ENCODE peak calls at places on chromosomes 11 and 22, in eight cellular contexts. One of them, this sample, is unnamed.
A peak's percentile ranks its signal among the peaks of the same experiment; 100 is the strongest.

GRCh38 chr11:88051386-88051785 is 123.9 kb downstream of the RAB38 start:
- DNase-seq in cardiac fibroblast: peak; percentile 58
- DNase-seq in neural crest cell: no peak
- DNase-seq in left cardiac atrium: no peak
- DNase-seq in stromal cell of bone marrow: no peak
- DNase-seq in activated naive CD4-positive, alpha-beta T cell treated with anti-CD3 and anti-CD28 coated beads for 36 hours: no peak
- DNase-seq in activated naive CD8-positive, alpha-beta T cell treated with anti-CD3 and anti-CD28 coated beads, Interleukin-2, amount 50 U/mL, for 24 hours: no peak
- DNase-seq in NCI-H187: no peak
- DNase-seq in this sample: no peak

GRCh38 chr22:49267996-49268395 is 559.7 kb downstream of the BRD1 start:
- DNase-seq in cardiac fibroblast: no peak
- DNase-seq in neural crest cell: no peak
- DNase-seq in left cardiac atrium: no peak
- DNase-seq in stromal cell of bone marrow: no peak
- DNase-seq in activated naive CD4-positive, alpha-beta T cell treated with anti-CD3 and anti-CD28 coated beads for 36 hours: no peak
- DNase-seq in activated naive CD8-positive, alpha-beta T cell treated with anti-CD3 and anti-CD28 coated beads, Interleukin-2, amount 50 U/mL, for 24 hours: no peak
- DNase-seq in NCI-H187: no peak
- DNase-seq in this sample: no peak

GRCh38 chr11:66068923-66069714 is 953 bp upstream of the PACS1 start:
- DNase-seq in cardiac fibroblast: peak; percentile 74
- DNase-seq in neural crest cell: no peak
- DNase-seq in left cardiac atrium: peak; percentile 60
- DNase-seq in stromal cell of bone marrow: peak; percentile 57
- DNase-seq in activated naive CD4-positive, alpha-beta T cell treated with anti-CD3 and anti-CD28 coated beads for 36 hours: peak; percentile 71
- DNase-seq in activated naive CD8-positive, alpha-beta T cell treated with anti-CD3 and anti-CD28 coated beads, Interleukin-2, amount 50 U/mL, for 24 hours: peak; percentile 58
- DNase-seq in NCI-H187: no peak
- DNase-seq in this sample: peak; percentile 82

GRCh38 chr11:108926522-108927380 is 261.9 kb downstream of the DDX10 start:
- DNase-seq in cardiac fibroblast: no peak
- DNase-seq in neural crest cell: no peak
- DNase-seq in left cardiac atrium: no peak
- DNase-seq in stromal cell of bone marrow: no peak
- DNase-seq in activated naive CD4-positive, alpha-beta T cell treated with anti-CD3 and anti-CD28 coated beads for 36 hours: no peak
- DNase-seq in activated naive CD8-positive, alpha-beta T cell treated with anti-CD3 and anti-CD28 coated beads, Interleukin-2, amount 50 U/mL, for 24 hours: no peak
- DNase-seq in NCI-H187: no peak
- DNase-seq in this sample: no peak

GRCh38 chr11:88016392-88017020 is 158.7 kb downstream of the RAB38 start:
- DNase-seq in cardiac fibroblast: peak; percentile 90
- DNase-seq in neural crest cell: peak; percentile 51
- DNase-seq in left cardiac atrium: peak; percentile 52
- DNase-seq in stromal cell of bone marrow: peak; percentile 66
- DNase-seq in activated naive CD4-positive, alpha-beta T cell treated with anti-CD3 and anti-CD28 coated beads for 36 hours: peak; percentile 77
- DNase-seq in activated naive CD8-positive, alpha-beta T cell treated with anti-CD3 and anti-CD28 coated beads, Interleukin-2, amount 50 U/mL, for 24 hours: peak; percentile 50
- DNase-seq in NCI-H187: peak; percentile 23
- DNase-seq in this sample: peak; percentile 41

GRCh38 chr11:1104411-1105182 is 29.9 kb downstream of the MUC2 start:
- DNase-seq in cardiac fibroblast: no peak
- DNase-seq in neural crest cell: no peak
- DNase-seq in left cardiac atrium: no peak
- DNase-seq in stromal cell of bone marrow: no peak
- DNase-seq in activated naive CD4-positive, alpha-beta T cell treated with anti-CD3 and anti-CD28 coated beads for 36 hours: no peak
- DNase-seq in activated naive CD8-positive, alpha-beta T cell treated with anti-CD3 and anti-CD28 coated beads, Interleukin-2, amount 50 U/mL, for 24 hours: no peak
- DNase-seq in NCI-H187: no peak
- DNase-seq in this sample: no peak

GRCh38 chr11:16381177-16381576 is 24.8 kb upstream of the SOX6 start:
- DNase-seq in cardiac fibroblast: no peak
- DNase-seq in neural crest cell: no peak
- DNase-seq in left cardiac atrium: no peak
- DNase-seq in stromal cell of bone marrow: no peak
- DNase-seq in activated naive CD4-positive, alpha-beta T cell treated with anti-CD3 and anti-CD28 coated beads for 36 hours: no peak
- DNase-seq in activated naive CD8-positive, alpha-beta T cell treated with anti-CD3 and anti-CD28 coated beads, Interleukin-2, amount 50 U/mL, for 24 hours: no peak
- DNase-seq in NCI-H187: no peak
- DNase-seq in this sample: no peak

GRCh38 chr11:121881806-121882205 is 234.2 kb downstream of the BLID start:
- DNase-seq in cardiac fibroblast: peak; percentile 78
- DNase-seq in neural crest cell: no peak
- DNase-seq in left cardiac atrium: no peak
- DNase-seq in stromal cell of bone marrow: peak; percentile 49
- DNase-seq in activated naive CD4-positive, alpha-beta T cell treated with anti-CD3 and anti-CD28 coated beads for 36 hours: no peak
- DNase-seq in activated naive CD8-positive, alpha-beta T cell treated with anti-CD3 and anti-CD28 coated beads, Interleukin-2, amount 50 U/mL, for 24 hours: no peak
- DNase-seq in NCI-H187: no peak
- DNase-seq in this sample: peak; percentile 53

GRCh38 chr11:101126551-101127347 is 2.9 kb downstream of the PGR start:
- DNase-seq in cardiac fibroblast: peak; percentile 26
- DNase-seq in neural crest cell: peak; percentile 9
- DNase-seq in left cardiac atrium: peak; percentile 62
- DNase-seq in stromal cell of bone marrow: no peak
- DNase-seq in activated naive CD4-positive, alpha-beta T cell treated with anti-CD3 and anti-CD28 coated beads for 36 hours: no peak
- DNase-seq in activated naive CD8-positive, alpha-beta T cell treated with anti-CD3 and anti-CD28 coated beads, Interleukin-2, amount 50 U/mL, for 24 hours: no peak
- DNase-seq in NCI-H187: no peak
- DNase-seq in this sample: peak; percentile 10

GRCh38 chr11:3949132-3949531 is 93.7 kb downstream of the STIM1 start:
- DNase-seq in cardiac fibroblast: no peak
- DNase-seq in neural crest cell: no peak
- DNase-seq in left cardiac atrium: no peak
- DNase-seq in stromal cell of bone marrow: no peak
- DNase-seq in activated naive CD4-positive, alpha-beta T cell treated with anti-CD3 and anti-CD28 coated beads for 36 hours: peak; percentile 48
- DNase-seq in activated naive CD8-positive, alpha-beta T cell treated with anti-CD3 and anti-CD28 coated beads, Interleukin-2, amount 50 U/mL, for 24 hours: no peak
- DNase-seq in NCI-H187: no peak
- DNase-seq in this sample: no peak

GRCh38 chr11:130314184-130314748 is 451 bp downstream of the ZBTB44 start:
- DNase-seq in cardiac fibroblast: peak; percentile 37
- DNase-seq in neural crest cell: peak; percentile 36
- DNase-seq in left cardiac atrium: peak; percentile 64
- DNase-seq in stromal cell of bone marrow: no peak
- DNase-seq in activated naive CD4-positive, alpha-beta T cell treated with anti-CD3 and anti-CD28 coated beads for 36 hours: peak; percentile 58
- DNase-seq in activated naive CD8-positive, alpha-beta T cell treated with anti-CD3 and anti-CD28 coated beads, Interleukin-2, amount 50 U/mL, for 24 hours: peak; percentile 62
- DNase-seq in NCI-H187: peak; percentile 56
- DNase-seq in this sample: peak; percentile 88

GRCh38 chr11:46277623-46278386 is at the start of gene CREB3L1:
- DNase-seq in cardiac fibroblast: no peak
- DNase-seq in neural crest cell: peak; percentile 62
- DNase-seq in left cardiac atrium: peak; percentile 46
- DNase-seq in stromal cell of bone marrow: no peak
- DNase-seq in activated naive CD4-positive, alpha-beta T cell treated with anti-CD3 and anti-CD28 coated beads for 36 hours: no peak
- DNase-seq in activated naive CD8-positive, alpha-beta T cell treated with anti-CD3 and anti-CD28 coated beads, Interleukin-2, amount 50 U/mL, for 24 hours: no peak
- DNase-seq in NCI-H187: no peak
- DNase-seq in this sample: peak; percentile 70

GRCh38 chr11:63680842-63681207 is 475 bp upstream of the RTN3 start:
- DNase-seq in cardiac fibroblast: no peak
- DNase-seq in neural crest cell: peak; percentile 2
- DNase-seq in left cardiac atrium: no peak
- DNase-seq in stromal cell of bone marrow: no peak
- DNase-seq in activated naive CD4-positive, alpha-beta T cell treated with anti-CD3 and anti-CD28 coated beads for 36 hours: peak; percentile 25
- DNase-seq in activated naive CD8-positive, alpha-beta T cell treated with anti-CD3 and anti-CD28 coated beads, Interleukin-2, amount 50 U/mL, for 24 hours: peak; percentile 23
- DNase-seq in NCI-H187: no peak
- DNase-seq in this sample: no peak

GRCh38 chr11:123173040-123173855 is 21.8 kb downstream of the CLMP start:
- DNase-seq in cardiac fibroblast: peak; percentile 98
- DNase-seq in neural crest cell: no peak
- DNase-seq in left cardiac atrium: no peak
- DNase-seq in stromal cell of bone marrow: peak; percentile 92
- DNase-seq in activated naive CD4-positive, alpha-beta T cell treated with anti-CD3 and anti-CD28 coated beads for 36 hours: no peak
- DNase-seq in activated naive CD8-positive, alpha-beta T cell treated with anti-CD3 and anti-CD28 coated beads, Interleukin-2, amount 50 U/mL, for 24 hours: no peak
- DNase-seq in NCI-H187: no peak
- DNase-seq in this sample: peak; percentile 85

GRCh38 chr11:80165763-80166162 is 724.9 kb upstream of the TENM4 start:
- DNase-seq in cardiac fibroblast: peak; percentile 9
- DNase-seq in neural crest cell: no peak
- DNase-seq in left cardiac atrium: no peak
- DNase-seq in stromal cell of bone marrow: no peak
- DNase-seq in activated naive CD4-positive, alpha-beta T cell treated with anti-CD3 and anti-CD28 coated beads for 36 hours: no peak
- DNase-seq in activated naive CD8-positive, alpha-beta T cell treated with anti-CD3 and anti-CD28 coated beads, Interleukin-2, amount 50 U/mL, for 24 hours: no peak
- DNase-seq in NCI-H187: no peak
- DNase-seq in this sample: no peak

GRCh38 chr11:47786373-47786772 is 19.2 kb upstream of the FNBP4 start:
- DNase-seq in cardiac fibroblast: peak; percentile 59
- DNase-seq in neural crest cell: no peak
- DNase-seq in left cardiac atrium: peak; percentile 69
- DNase-seq in stromal cell of bone marrow: no peak
- DNase-seq in activated naive CD4-positive, alpha-beta T cell treated with anti-CD3 and anti-CD28 coated beads for 36 hours: no peak
- DNase-seq in activated naive CD8-positive, alpha-beta T cell treated with anti-CD3 and anti-CD28 coated beads, Interleukin-2, amount 50 U/mL, for 24 hours: no peak
- DNase-seq in NCI-H187: no peak
- DNase-seq in this sample: peak; percentile 33

GRCh38 chr11:134541355-134541754 is 129.3 kb upstream of the B3GAT1 start:
- DNase-seq in cardiac fibroblast: no peak
- DNase-seq in neural crest cell: no peak
- DNase-seq in left cardiac atrium: no peak
- DNase-seq in stromal cell of bone marrow: no peak
- DNase-seq in activated naive CD4-positive, alpha-beta T cell treated with anti-CD3 and anti-CD28 coated beads for 36 hours: no peak
- DNase-seq in activated naive CD8-positive, alpha-beta T cell treated with anti-CD3 and anti-CD28 coated beads, Interleukin-2, amount 50 U/mL, for 24 hours: no peak
- DNase-seq in NCI-H187: no peak
- DNase-seq in this sample: no peak

GRCh38 chr11:61480936-61481335 is 27.6 kb upstream of the LRRC10B start:
- DNase-seq in cardiac fibroblast: peak; percentile 29
- DNase-seq in neural crest cell: peak; percentile 72
- DNase-seq in left cardiac atrium: no peak
- DNase-seq in stromal cell of bone marrow: no peak
- DNase-seq in activated naive CD4-positive, alpha-beta T cell treated with anti-CD3 and anti-CD28 coated beads for 36 hours: no peak
- DNase-seq in activated naive CD8-positive, alpha-beta T cell treated with anti-CD3 and anti-CD28 coated beads, Interleukin-2, amount 50 U/mL, for 24 hours: no peak
- DNase-seq in NCI-H187: peak; percentile 56
- DNase-seq in this sample: no peak

GRCh38 chr11:115548878-115549528 is 44.8 kb upstream of the CADM1 start:
- DNase-seq in cardiac fibroblast: no peak
- DNase-seq in neural crest cell: no peak
- DNase-seq in left cardiac atrium: no peak
- DNase-seq in stromal cell of bone marrow: no peak
- DNase-seq in activated naive CD4-positive, alpha-beta T cell treated with anti-CD3 and anti-CD28 coated beads for 36 hours: no peak
- DNase-seq in activated naive CD8-positive, alpha-beta T cell treated with anti-CD3 and anti-CD28 coated beads, Interleukin-2, amount 50 U/mL, for 24 hours: no peak
- DNase-seq in NCI-H187: no peak
- DNase-seq in this sample: no peak

GRCh38 chr11:34676227-34676626 is 55.3 kb downstream of the EHF start:
- DNase-seq in cardiac fibroblast: no peak
- DNase-seq in neural crest cell: no peak
- DNase-seq in left cardiac atrium: no peak
- DNase-seq in stromal cell of bone marrow: no peak
- DNase-seq in activated naive CD4-positive, alpha-beta T cell treated with anti-CD3 and anti-CD28 coated beads for 36 hours: no peak
- DNase-seq in activated naive CD8-positive, alpha-beta T cell treated with anti-CD3 and anti-CD28 coated beads, Interleukin-2, amount 50 U/mL, for 24 hours: no peak
- DNase-seq in NCI-H187: no peak
- DNase-seq in this sample: no peak

GRCh38 chr22:44254811-44255210 is 57.9 kb downstream of the SHISAL1 start:
- DNase-seq in cardiac fibroblast: no peak
- DNase-seq in neural crest cell: no peak
- DNase-seq in left cardiac atrium: no peak
- DNase-seq in stromal cell of bone marrow: no peak
- DNase-seq in activated naive CD4-positive, alpha-beta T cell treated with anti-CD3 and anti-CD28 coated beads for 36 hours: no peak
- DNase-seq in activated naive CD8-positive, alpha-beta T cell treated with anti-CD3 and anti-CD28 coated beads, Interleukin-2, amount 50 U/mL, for 24 hours: no peak
- DNase-seq in NCI-H187: no peak
- DNase-seq in this sample: peak; percentile 0

GRCh38 chr22:37566329-37566837 is 6.1 kb downstream of the CDC42EP1 start:
- DNase-seq in cardiac fibroblast: no peak
- DNase-seq in neural crest cell: no peak
- DNase-seq in left cardiac atrium: no peak
- DNase-seq in stromal cell of bone marrow: no peak
- DNase-seq in activated naive CD4-positive, alpha-beta T cell treated with anti-CD3 and anti-CD28 coated beads for 36 hours: peak; percentile 62
- DNase-seq in activated naive CD8-positive, alpha-beta T cell treated with anti-CD3 and anti-CD28 coated beads, Interleukin-2, amount 50 U/mL, for 24 hours: peak; percentile 51
- DNase-seq in NCI-H187: no peak
- DNase-seq in this sample: no peak

GRCh38 chr22:36761553-36762240 is 14.2 kb downstream of the IFT27 start:
- DNase-seq in cardiac fibroblast: no peak
- DNase-seq in neural crest cell: no peak
- DNase-seq in left cardiac atrium: no peak
- DNase-seq in stromal cell of bone marrow: no peak
- DNase-seq in activated naive CD4-positive, alpha-beta T cell treated with anti-CD3 and anti-CD28 coated beads for 36 hours: no peak
- DNase-seq in activated naive CD8-positive, alpha-beta T cell treated with anti-CD3 and anti-CD28 coated beads, Interleukin-2, amount 50 U/mL, for 24 hours: no peak
- DNase-seq in NCI-H187: no peak
- DNase-seq in this sample: no peak

GRCh38 chr22:24566899-24567511 is 11.2 kb downstream of the SNRPD3 start:
- DNase-seq in cardiac fibroblast: no peak
- DNase-seq in neural crest cell: no peak
- DNase-seq in left cardiac atrium: no peak
- DNase-seq in stromal cell of bone marrow: no peak
- DNase-seq in activated naive CD4-positive, alpha-beta T cell treated with anti-CD3 and anti-CD28 coated beads for 36 hours: no peak
- DNase-seq in activated naive CD8-positive, alpha-beta T cell treated with anti-CD3 and anti-CD28 coated beads, Interleukin-2, amount 50 U/mL, for 24 hours: no peak
- DNase-seq in NCI-H187: no peak
- DNase-seq in this sample: no peak

GRCh38 chr11:76975513-76975912 is 58.7 kb upstream of the B3GNT6 start:
- DNase-seq in cardiac fibroblast: no peak
- DNase-seq in neural crest cell: no peak
- DNase-seq in left cardiac atrium: no peak
- DNase-seq in stromal cell of bone marrow: no peak
- DNase-seq in activated naive CD4-positive, alpha-beta T cell treated with anti-CD3 and anti-CD28 coated beads for 36 hours: no peak
- DNase-seq in activated naive CD8-positive, alpha-beta T cell treated with anti-CD3 and anti-CD28 coated beads, Interleukin-2, amount 50 U/mL, for 24 hours: no peak
- DNase-seq in NCI-H187: no peak
- DNase-seq in this sample: no peak

GRCh38 chr11:58905141-58905715 is 34.1 kb upstream of the GLYATL1 start:
- DNase-seq in cardiac fibroblast: peak; percentile 63
- DNase-seq in neural crest cell: peak; percentile 56
- DNase-seq in left cardiac atrium: peak; percentile 37
- DNase-seq in stromal cell of bone marrow: no peak
- DNase-seq in activated naive CD4-positive, alpha-beta T cell treated with anti-CD3 and anti-CD28 coated beads for 36 hours: no peak
- DNase-seq in activated naive CD8-positive, alpha-beta T cell treated with anti-CD3 and anti-CD28 coated beads, Interleukin-2, amount 50 U/mL, for 24 hours: no peak
- DNase-seq in NCI-H187: no peak
- DNase-seq in this sample: peak; percentile 80

GRCh38 chr11:17605736-17606135 is 58.7 kb downstream of the OTOG start:
- DNase-seq in cardiac fibroblast: no peak
- DNase-seq in neural crest cell: no peak
- DNase-seq in left cardiac atrium: no peak
- DNase-seq in stromal cell of bone marrow: no peak
- DNase-seq in activated naive CD4-positive, alpha-beta T cell treated with anti-CD3 and anti-CD28 coated beads for 36 hours: no peak
- DNase-seq in activated naive CD8-positive, alpha-beta T cell treated with anti-CD3 and anti-CD28 coated beads, Interleukin-2, amount 50 U/mL, for 24 hours: no peak
- DNase-seq in NCI-H187: no peak
- DNase-seq in this sample: peak; percentile 9

This sample was measured in GM03348.